ENCODE peak calls at places on chromosomes 6 and 20, in five cellular contexts. R is spleen, S is H1, Q is HepG2, M is breast epithelium. P is an unnamed sample.

GRCh38 chr20:22535483-22535882 is 48.9 kb downstream of the FOXA2 start:
- DNase-seq in R (no peak), S (no peak), Q (no peak), M (no peak), P (no peak)

GRCh38 chr20:25025986-25026605 is 31.8 kb downstream of the ACSS1 start:
- DNase-seq in R (peak; percentile 41), S (no peak), Q (no peak), M (no peak), P (no peak)

GRCh38 chr6:128204621-128205020 is 303.8 kb upstream of the THEMIS start:
- DNase-seq in R (no peak), S (no peak), Q (no peak), M (no peak), P (no peak)

GRCh38 chr6:10406556-10406955 is 8.3 kb downstream of the TFAP2A start:
- DNase-seq in R (no peak), S (no peak), Q (no peak), M (no peak), P (no peak)

GRCh38 chr6:170030284-170031095 is 260.4 kb downstream of the DLL1 start:
- DNase-seq in R (peak; percentile 30), S (no peak), Q (no peak), M (peak; percentile 7), P (no peak)

GRCh38 chr20:34771680-34772081 is 53.8 kb downstream of the NCOA6 start:
- DNase-seq in R (no peak), S (no peak), Q (no peak), M (no peak), P (no peak)

GRCh38 chr6:166877906-166878305 is 78.4 kb downstream of the RNASET2 start:
- DNase-seq in R (no peak), S (no peak), Q (no peak), M (no peak), P (no peak)

GRCh38 chr6:52364480-52365166 is 2.7 kb downstream of the PAQR8 start:
- DNase-seq in R (no peak), S (no peak), Q (no peak), M (no peak), P (no peak)

GRCh38 chr20:34884260-34884659 is 7.8 kb downstream of the ACSS2 start:
- DNase-seq in R (no peak), S (no peak), Q (no peak), M (no peak), P (no peak)

GRCh38 chr6:26330835-26331808 is 33.9 kb upstream of the BTN3A2 start:
- DNase-seq in R (no peak), S (peak; percentile 82), Q (peak; percentile 73), M (no peak), P (no peak)

GRCh38 chr6:137013738-137014602 is 30.8 kb downstream of the IL20RA start:
- DNase-seq in R (no peak), S (no peak), Q (peak; percentile 18), M (peak; percentile 34), P (no peak)

GRCh38 chr6:98486052-98486451 is 348.3 kb upstream of the POU3F2 start:
- DNase-seq in R (no peak), S (no peak), Q (no peak), M (no peak), P (no peak)

GRCh38 chr20:4519530-4519929 is 202.2 kb upstream of the PRND start:
- DNase-seq in R (no peak), S (peak; percentile 84), Q (no peak), M (no peak), P (no peak)

GRCh38 chr6:165636415-165637048 is 26.5 kb downstream of the PDE10A start:
- DNase-seq in R (no peak), S (no peak), Q (no peak), M (no peak), P (no peak)

GRCh38 chr6:137259349-137259748 is 40.2 kb upstream of the IFNGR1 start:
- DNase-seq in R (no peak), S (no peak), Q (peak; percentile 24), M (no peak), P (no peak)

GRCh38 chr6:45951771-45952529 is 63.7 kb downstream of the CLIC5 start:
- DNase-seq in R (no peak), S (no peak), Q (no peak), M (no peak), P (no peak)

GRCh38 chr6:45843848-45844521 is 171.7 kb downstream of the CLIC5 start:
- DNase-seq in R (no peak), S (no peak), Q (peak; percentile 4), M (no peak), P (no peak)

GRCh38 chr6:53378208-53378607 is 29.5 kb upstream of the ELOVL5 start:
- DNase-seq in R (no peak), S (no peak), Q (no peak), M (no peak), P (no peak)

GRCh38 chr6:119350202-119351004 is 842 bp upstream of the MAN1A1 start:
- DNase-seq in R (no peak), S (no peak), Q (peak; percentile 33), M (no peak), P (peak; percentile 93)

GRCh38 chr6:105359419-105360366 is 43.2 kb downstream of the PREP start:
- DNase-seq in R (no peak), S (no peak), Q (no peak), M (no peak), P (no peak)

GRCh38 chr6:133396630-133397335 is 155.6 kb downstream of the EYA4 start:
- DNase-seq in R (no peak), S (no peak), Q (no peak), M (no peak), P (no peak)

GRCh38 chr6:105433723-105434122 is 30.8 kb upstream of the PREP start:
- DNase-seq in R (no peak), S (no peak), Q (no peak), M (no peak), P (no peak)

GRCh38 chr6:52403627-52404026 is 16.5 kb upstream of the EFHC1 start:
- DNase-seq in R (no peak), S (no peak), Q (no peak), M (peak; percentile 50), P (no peak)

GRCh38 chr20:10505320-10506226 is 70.5 kb downstream of the SLX4IP start:
- DNase-seq in R (no peak), S (no peak), Q (no peak), M (peak; percentile 44), P (no peak)

GRCh38 chr6:152185158-152185574 is 377.7 kb downstream of the ESR1 start:
- DNase-seq in R (no peak), S (no peak), Q (no peak), M (no peak), P (no peak)

GRCh38 chr6:11218827-11219826 is 13.3 kb downstream of the NEDD9 start:
- DNase-seq in R (no peak), S (no peak), Q (peak; percentile 99), M (peak; percentile 65), P (no peak)

GRCh38 chr6:106114492-106114891 is 28.4 kb downstream of the PRDM1 start:
- DNase-seq in R (no peak), S (no peak), Q (no peak), M (no peak), P (no peak)

GRCh38 chr6:44253307-44254101 is 3.8 kb downstream of the SLC35B2 start:
- DNase-seq in R (peak; percentile 75), S (peak; percentile 82), Q (peak; percentile 70), M (no peak), P (no peak)

GRCh38 chr6:142045380-142046270 is 87.1 kb upstream of the GJE1 start:
- DNase-seq in R (no peak), S (no peak), Q (no peak), M (no peak), P (no peak)

GRCh38 chr6:149851461-149851860 is 12.7 kb downstream of the LRP11 start:
- DNase-seq in R (no peak), S (no peak), Q (no peak), M (no peak), P (no peak)

GRCh38 chr6:149854532-149854931 is 9.6 kb downstream of the LRP11 start:
- DNase-seq in R (no peak), S (no peak), Q (no peak), M (peak; percentile 40), P (no peak)

GRCh38 chr6:149852881-149853280 is 11.3 kb downstream of the LRP11 start:
- DNase-seq in R (no peak), S (no peak), Q (no peak), M (no peak), P (no peak)

GRCh38 chr6:149855040-149855654 is 9.0 kb downstream of the LRP11 start:
- DNase-seq in R (no peak), S (no peak), Q (peak; percentile 78), M (no peak), P (peak; percentile 56)

GRCh38 chr6:149852180-149852579 is 12.0 kb downstream of the LRP11 start:
- DNase-seq in R (no peak), S (no peak), Q (no peak), M (peak; percentile 46), P (no peak)
- TF ChIP-seq POLR2A in R (no peak), S (no peak), Q (no peak), M (no peak), P (no peak)

GRCh38 chr6:30726506-30727413 is 6.6 kb downstream of the TUBB start:
- DNase-seq in R (peak; percentile 41), S (no peak), Q (no peak), M (no peak), P (no peak)

GRCh38 chr6:30724906-30725667 is 4.9 kb downstream of the TUBB start:
- DNase-seq in R (peak; percentile 10), S (no peak), Q (no peak), M (no peak), P (no peak)

GRCh38 chr6:30727920-30728605 is 7.9 kb downstream of the TUBB start:
- DNase-seq in R (peak; percentile 31), S (no peak), Q (no peak), M (no peak), P (no peak)

GRCh38 chr6:30722280-30723112 is 2.3 kb downstream of the TUBB start:
- DNase-seq in R (peak; percentile 95), S (peak; percentile 92), Q (peak; percentile 82), M (peak; percentile 83), P (no peak)

DNA sequence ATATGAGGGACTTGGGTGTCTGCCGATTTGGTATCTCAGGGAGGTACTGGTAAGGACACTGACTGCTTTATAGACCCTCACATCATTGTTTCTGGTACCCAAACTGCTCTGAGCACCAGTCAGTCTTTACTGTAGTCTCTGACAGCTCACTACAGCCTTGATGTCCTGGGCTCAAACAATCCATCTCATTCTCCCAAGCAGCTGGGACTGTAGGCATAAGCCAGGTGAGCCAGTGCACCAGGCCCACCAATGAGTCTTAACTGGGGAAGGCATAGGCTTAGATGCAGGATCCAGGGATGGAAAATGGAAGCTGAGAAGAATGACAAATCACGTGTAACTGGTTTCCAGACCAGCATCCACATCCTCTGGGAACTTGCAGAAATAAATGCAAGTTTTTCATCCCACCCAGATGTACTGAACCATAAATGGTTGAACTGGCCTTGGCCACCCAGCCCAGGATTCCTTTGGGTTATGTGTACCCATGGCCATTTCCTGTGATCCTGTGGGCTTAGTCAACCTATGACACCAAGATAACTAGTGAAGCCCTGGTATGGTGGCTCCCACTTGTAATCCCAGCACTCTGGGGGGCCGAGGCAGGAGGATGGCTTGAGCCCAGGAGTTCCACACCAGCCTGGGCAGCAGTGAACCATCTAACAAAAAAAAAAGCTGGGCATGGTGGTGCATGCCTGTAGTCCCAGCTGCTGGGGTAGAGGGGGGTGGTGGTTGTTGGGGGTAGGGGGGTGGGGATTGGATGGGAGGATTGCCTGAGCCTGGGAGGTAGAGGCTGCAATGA is 5.8 kb downstream of the TUBB start:
- DNase-seq in R (peak; percentile 47), S (peak; percentile 72), Q (no peak), M (no peak), P (no peak)
- TF ChIP-seq POLR2AphosphoS5 in R (peak; percentile 67), S (peak; percentile 96), Q (peak; percentile 82), M (no peak), P (no peak)

GRCh38 chr6:109236140-109237081 is 141.1 kb downstream of the CEP57L1 start:
- DNase-seq in R (peak; percentile 78), S (peak; percentile 73), Q (peak; percentile 46), M (no peak), P (no peak)
- TF ChIP-seq CTCF in R (no peak), S (peak; percentile 54), Q (peak; percentile 92), M (no peak), P (no peak)

GRCh38 chr6:398558-399078 is 7.1 kb downstream of the IRF4 start:
- DNase-seq in R (no peak), S (no peak), Q (no peak), M (no peak), P (peak; percentile 19)
- TF ChIP-seq POLR2A in R (no peak), S (no peak), Q (no peak), M (no peak), P (no peak)

P was measured in vagina.